ENCODE peak calls at places on chromosomes 6 and 20, in four cellular contexts. K, C, Q and L are unnamed samples.

GRCh38 chr6:62429781-62430180 is 143.8 kb upstream of the KHDRBS2 start:
- DNase-seq in C (no peak), K (no peak), Q (no peak), L (no peak)

GRCh38 chr6:39266782-39267355 is 37.6 kb upstream of the KCNK5 start:
- DNase-seq in Q (no peak), C (no peak), K (no peak), L (no peak)

GRCh38 chr6:67748521-67748920 is 886.6 kb upstream of the ADGRB3 start:
- DNase-seq in Q (no peak), C (no peak), K (no peak), L (no peak)

GRCh38 chr20:58512808-58513552 is 2.2 kb downstream of the APCDD1L start:
- DNase-seq in Q (peak), C (no peak), K (no peak), L (no peak)

GRCh38 chr6:5290097-5290496 is 28.8 kb downstream of the FARS2 start:
- DNase-seq in Q (no peak), C (no peak), K (no peak), L (no peak)

GRCh38 chr6:168713839-168714238 is 272.9 kb downstream of the SMOC2 start:
- DNase-seq in C (no peak), Q (no peak), K (no peak), L (no peak)

GRCh38 chr6:21026576-21027273 is 492.5 kb downstream of the CDKAL1 start:
- DNase-seq in K (no peak), Q (no peak), C (no peak), L (peak)

GRCh38 chr20:7161690-7162089 is 394.2 kb downstream of the BMP2 start:
- DNase-seq in C (no peak), Q (no peak), K (no peak), L (peak)

GRCh38 chr6:86154852-86155251 is 512.2 kb upstream of the SYNCRIP start:
- DNase-seq in K (no peak), Q (no peak), C (no peak), L (no peak)

GRCh38 chr6:43673444-43674063 is 14.0 kb downstream of the MRPS18A start:
- DNase-seq in Q (no peak), C (no peak), K (no peak), L (no peak)

GRCh38 chr6:169577236-169577635 is 124.6 kb downstream of the WDR27 start:
- DNase-seq in K (no peak), Q (no peak), C (no peak), L (no peak)

GRCh38 chr6:73200735-73201134 is 24.6 kb downstream of the KHDC1L start:
- DNase-seq in Q (no peak), K (no peak), C (no peak), L (peak)

GRCh38 chr20:63553933-63554290 is at the start of gene FNDC11:
- DNase-seq in Q (peak), K (no peak), C (peak), L (peak)

GRCh38 chr6:10084276-10084993 is 330.4 kb downstream of the TFAP2A start:
- DNase-seq in C (no peak), Q (no peak), K (no peak), L (no peak)

GRCh38 chr6:168367285-168367720 is 47.7 kb upstream of the DACT2 start:
- DNase-seq in K (no peak), C (no peak), Q (no peak), L (no peak)

GRCh38 chr20:19453781-19454310 is 241.4 kb downstream of the SLC24A3 start:
- DNase-seq in C (no peak), K (no peak), Q (no peak), L (no peak)

GRCh38 chr6:35439308-35439707 is 12.8 kb upstream of the FANCE start:
- DNase-seq in K (no peak), C (no peak), Q (peak), L (no peak)

GRCh38 chr6:119541132-119541905 is 191.8 kb upstream of the MAN1A1 start:
- DNase-seq in Q (no peak), K (no peak), C (no peak), L (peak)

GRCh38 chr6:151551223-151551857 is 57.5 kb downstream of the CCDC170 start:
- DNase-seq in K (no peak), C (no peak), Q (no peak), L (no peak)

GRCh38 chr6:15317934-15318902 is 72.3 kb downstream of the JARID2 start:
- DNase-seq in Q (no peak), C (peak), K (no peak), L (peak)

GRCh38 chr6:168995526-168996100 is 258.0 kb downstream of the THBS2 start:
- DNase-seq in C (no peak), Q (no peak), K (no peak), L (no peak)

GRCh38 chr6:35058827-35059522 is 82.2 kb downstream of the TCP11 start:
- DNase-seq in Q (no peak), K (no peak), C (no peak), L (no peak)

GRCh38 chr6:42720739-42721138 is 1.7 kb downstream of the PRPH2 start:
- DNase-seq in Q (no peak), C (no peak), K (no peak), L (no peak)

GRCh38 chr6:15528870-15529269 is 134.0 kb downstream of the DTNBP1 start:
- DNase-seq in K (no peak), C (no peak), Q (no peak), L (no peak)

GRCh38 chr6:136037246-136037884 is 185.9 kb downstream of the PDE7B start:
- DNase-seq in K (no peak), C (no peak), Q (no peak), L (no peak)

GRCh38 chr6:166575190-166575589 is 11.3 kb downstream of the RAMACL start:
- DNase-seq in Q (no peak), C (no peak), K (no peak), L (no peak)

GRCh38 chr6:69349776-69350175 is 447.0 kb downstream of the LMBRD1 start:
- DNase-seq in Q (no peak), K (no peak), C (no peak), L (no peak)

GRCh38 chr20:51578145-51578459 is 35.6 kb upstream of the NFATC2 start:
- DNase-seq in Q (no peak), K (no peak), C (no peak), L (no peak)
- H2BK12ac ChIP-seq in Q (no peak), K (no peak), C (no peak), L (no peak)

GRCh38 chr20:31568773-31569162 is 36.3 kb upstream of the ID1 start:
- DNase-seq in K (no peak), C (no peak), Q (no peak), L (no peak)
- H2BK15ac ChIP-seq in K (peak), C (no peak), Q (no peak), L (no peak)

DNA sequence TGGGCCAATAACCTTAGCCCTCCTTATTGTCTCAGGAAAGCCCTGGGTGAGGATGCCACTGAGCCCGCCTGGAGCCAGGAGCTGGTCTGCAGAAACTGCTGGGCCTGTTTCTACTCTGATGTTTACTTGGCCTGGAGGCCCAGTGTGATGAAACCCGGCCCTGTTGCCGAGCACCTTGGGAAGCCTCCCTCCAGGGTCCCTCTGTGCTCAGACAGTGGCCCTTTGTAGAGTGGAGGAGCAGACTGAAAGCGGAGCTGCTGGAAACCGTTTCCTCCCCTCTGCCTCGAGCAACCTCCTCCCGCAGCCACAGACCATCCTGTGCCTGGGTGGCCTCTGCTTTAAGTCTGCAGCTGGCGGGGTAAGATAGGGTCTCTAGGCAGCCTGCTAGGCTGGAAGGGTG is 84.1 kb upstream of the EPB41L1 start:
- DNase-seq in C (no peak), Q (peak), K (no peak), L (no peak)
- H2BK12ac ChIP-seq in C (no peak), Q (no peak), K (peak), L (no peak)

DNA sequence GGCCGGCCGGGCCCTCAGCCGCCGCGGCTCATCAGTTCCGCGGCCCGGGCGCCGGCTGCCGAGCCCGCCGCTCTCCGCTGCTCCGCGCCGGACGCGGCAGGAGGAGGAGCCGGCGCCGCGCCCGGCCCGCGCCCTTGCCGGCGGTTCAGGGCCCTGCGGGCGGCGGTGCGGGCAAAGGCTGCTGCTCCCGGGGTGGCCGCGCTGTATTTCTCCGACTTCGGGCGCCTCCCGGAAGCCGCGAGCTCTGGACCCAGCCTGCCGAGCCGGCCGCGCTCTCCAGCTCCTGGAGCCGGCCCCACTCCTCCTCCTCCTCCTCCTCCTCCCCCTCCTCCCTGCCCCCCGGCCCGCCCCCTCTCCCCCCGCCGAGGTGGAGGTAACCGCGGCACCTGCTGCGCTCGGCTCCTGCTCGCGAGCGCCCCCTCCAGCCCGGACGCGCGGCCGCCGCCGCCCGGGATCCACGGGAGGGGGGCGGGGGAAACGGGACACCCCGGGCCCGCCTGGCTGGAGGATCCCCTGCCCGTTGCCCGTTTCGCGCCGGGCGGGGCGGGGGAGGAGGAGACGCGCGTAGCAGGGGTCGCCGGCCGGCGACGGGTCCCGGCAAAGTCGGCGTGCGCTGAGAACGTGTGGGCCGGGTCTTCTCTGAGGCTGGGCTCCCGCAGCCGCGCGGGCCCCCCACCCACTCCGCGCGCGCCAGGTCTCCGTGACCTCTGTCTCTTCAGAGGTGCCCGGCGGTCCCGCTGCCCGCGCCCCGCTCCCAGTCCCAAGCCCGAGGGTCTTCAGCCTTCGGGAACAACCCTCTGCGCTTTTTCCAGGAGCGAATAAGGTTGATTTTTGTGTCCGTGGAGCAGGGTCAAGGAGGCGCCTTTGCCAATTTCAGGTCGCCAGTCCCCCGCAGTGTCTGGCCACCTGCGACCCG is at the start of gene SLC22A23:
- DNase-seq in C (peak), K (peak), Q (peak), L (no peak)
- H2BK15ac ChIP-seq in C (peak), K (peak), Q (no peak), L (peak)

DNA sequence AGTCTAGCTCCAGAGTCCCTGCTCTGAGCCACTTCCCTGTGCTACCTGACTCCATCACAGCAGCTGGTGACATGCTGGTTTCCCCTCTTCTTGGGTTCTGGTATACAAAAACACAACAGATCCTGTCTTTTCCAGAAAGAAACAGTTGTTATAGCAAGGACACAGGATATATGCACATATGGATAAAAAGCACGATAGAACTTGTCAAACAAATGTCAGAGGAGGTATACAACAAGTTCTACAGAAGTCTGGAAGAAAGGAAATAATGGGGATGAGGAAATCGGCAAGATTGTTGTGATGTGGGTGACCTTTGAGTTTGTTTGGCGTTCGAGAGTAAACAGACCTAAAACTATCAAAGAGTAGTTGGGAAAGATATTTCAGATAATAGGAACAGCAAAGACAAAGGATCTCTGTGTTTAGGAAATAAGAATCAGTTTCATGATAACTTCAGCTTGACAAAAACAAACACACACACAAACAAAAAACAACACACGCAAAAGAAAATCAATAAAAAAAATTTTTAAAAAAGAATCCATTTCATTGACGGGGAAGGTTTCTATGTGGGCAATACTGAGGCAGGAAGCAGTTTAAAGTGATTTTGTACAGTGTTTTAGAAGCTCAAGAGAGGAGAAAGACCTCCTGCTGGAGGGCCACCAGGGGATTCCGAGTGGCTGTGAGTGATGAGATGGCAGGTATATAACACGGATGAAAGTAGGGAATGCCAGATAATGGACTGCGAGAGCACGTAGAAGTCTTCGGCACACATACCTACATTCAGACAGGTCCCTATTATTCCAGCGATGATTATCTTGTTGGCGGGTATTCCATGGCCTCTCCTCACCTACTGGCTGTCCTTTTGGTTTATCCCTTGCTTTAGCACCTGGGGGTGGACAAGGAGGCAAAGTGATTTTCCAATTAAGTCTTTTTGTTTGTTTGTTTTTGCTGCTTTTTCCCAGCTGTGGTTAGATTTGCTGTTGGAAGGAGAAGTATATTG is 174.9 kb downstream of the HS3ST5 start:
- DNase-seq in K (no peak), C (no peak), Q (no peak), L (no peak)
- H2BK12ac ChIP-seq in K (no peak), C (no peak), Q (no peak), L (no peak)

GRCh38 chr6:53111865-53112264 is 36.8 kb downstream of the GCM1 start:
- DNase-seq in K (no peak), Q (no peak), C (no peak), L (no peak)

GRCh38 chr6:53112404-53112803 is 36.2 kb downstream of the GCM1 start:
- DNase-seq in C (no peak), Q (no peak), K (no peak), L (no peak)

GRCh38 chr6:53112871-53113270 is 35.8 kb downstream of the GCM1 start:
- DNase-seq in Q (no peak), C (no peak), K (no peak), L (no peak)

GRCh38 chr6:53107091-53107490 is 41.5 kb downstream of the GCM1 start:
- DNase-seq in Q (no peak), K (no peak), C (no peak), L (no peak)

GRCh38 chr6:53109612-53110011 is 39.0 kb downstream of the GCM1 start:
- DNase-seq in K (no peak), Q (no peak), C (no peak), L (no peak)
- H2BK15ac ChIP-seq in K (no peak), Q (no peak), C (no peak), L (no peak)

GRCh38 chr20:51437182-51437923 is 105.2 kb downstream of the NFATC2 start:
- DNase-seq in K (no peak), C (no peak), Q (no peak), L (peak)
- H2BK12ac ChIP-seq in K (no peak), C (no peak), Q (no peak), L (peak)

DNA sequence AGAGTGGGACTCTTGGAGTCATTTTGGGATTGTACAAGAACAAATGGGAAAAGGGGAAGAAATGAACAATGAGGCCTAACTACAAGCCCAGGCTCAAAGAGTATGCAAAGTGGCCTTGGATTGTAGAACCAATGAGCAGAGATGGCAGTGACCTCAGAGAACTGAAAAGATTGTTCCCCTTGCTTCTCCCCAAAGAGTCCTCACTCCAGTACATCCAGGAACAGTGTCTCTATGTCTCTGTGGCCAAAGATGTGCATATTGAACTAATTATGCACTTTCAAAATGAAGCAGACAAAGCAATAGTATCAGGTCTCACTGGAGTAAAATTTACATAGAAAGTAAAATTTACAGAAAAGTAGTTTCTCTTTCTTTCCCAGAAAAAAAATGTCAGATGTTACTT is 81.0 kb downstream of the SMLR1 start:
- DNase-seq in K (no peak), C (no peak), Q (no peak), L (no peak)
- H2BK15ac ChIP-seq in K (no peak), C (no peak), Q (no peak), L (no peak)

GRCh38 chr6:104908431-104909139 is 48.3 kb upstream of the LIN28B start:
- DNase-seq in C (no peak), Q (no peak), K (no peak), L (no peak)

GRCh38 chr6:104909140-104909525 is 47.8 kb upstream of the LIN28B start:
- DNase-seq in C (no peak), K (no peak), Q (no peak), L (no peak)

GRCh38 chr6:104908031-104908430 is 48.3 kb upstream of the HACE1 start:
- DNase-seq in C (no peak), Q (no peak), K (no peak), L (peak)
- H2BK12ac ChIP-seq in C (no peak), Q (no peak), K (no peak), L (no peak)